ENCODE peak calls at places on chromosomes 2 and 18, in seven cellular contexts. A is body of pancreas, O is caudate nucleus, K is PC-3, D is NCI-H510A treated with DMSO at 0.1 percent for 48 hours, N is GM12878, Q is NCI-H2081 treated with DMSO at 0.1 percent for 48 hours. T is an unnamed sample.

GRCh38 chr2:120673571-120674061 is 62.1 kb upstream of the GLI2 start:
- DNase-seq in K (no peak), Q (no peak), O (no peak), D (no peak), N (no peak), A (no peak), T (no peak)

GRCh38 chr18:21656402-21656801 is 44.3 kb downstream of the SNRPD1 start:
- DNase-seq in Q (no peak), A (no peak), D (no peak), K (peak), N (no peak), O (no peak), T (no peak)

GRCh38 chr2:40470817-40471809 is 19.2 kb upstream of the SLC8A1 start:
- DNase-seq in O (no peak), D (no peak), K (no peak), Q (no peak), N (no peak), A (no peak), T (no peak)

GRCh38 chr2:181371782-181372292 is 85.3 kb upstream of the ITGA4 start:
- DNase-seq in A (no peak), N (no peak), K (no peak), D (no peak), O (no peak), Q (no peak), T (no peak)

GRCh38 chr18:13539050-13539449 is 187.3 kb downstream of the FAM210A start:
- DNase-seq in Q (no peak), O (no peak), N (no peak), D (no peak), K (no peak), A (no peak), T (no peak)

GRCh38 chr18:32175265-32175664 is 14.6 kb upstream of the MEP1B start:
- DNase-seq in O (peak), Q (no peak), A (no peak), K (no peak), D (no peak), N (no peak), T (no peak)

GRCh38 chr18:63271881-63272299 is 47.7 kb downstream of the BCL2 start:
- DNase-seq in K (no peak), O (no peak), Q (no peak), D (peak), N (no peak), A (no peak), T (no peak)

GRCh38 chr2:7725850-7726242 is 808.6 kb downstream of the RNF144A start:
- DNase-seq in Q (no peak), O (no peak), D (no peak), A (no peak), K (no peak), N (no peak), T (no peak)

GRCh38 chr18:25453556-25454269 is 101.7 kb upstream of the ZNF521 start:
- DNase-seq in K (no peak), Q (no peak), D (no peak), A (no peak), N (no peak), O (no peak), T (no peak)

GRCh38 chr2:175282300-175282699 is 100.8 kb upstream of the ATP5MC3 start:
- DNase-seq in N (no peak), K (peak), Q (peak), D (peak), O (no peak), A (no peak), T (no peak)

GRCh38 chr2:200335657-200336056 is 29.2 kb downstream of the SPATS2L start:
- DNase-seq in O (no peak), K (peak), Q (no peak), A (no peak), D (no peak), N (no peak), T (no peak)

GRCh38 chr2:109289011-109289410 is 160.0 kb downstream of the SH3RF3 start:
- DNase-seq in N (no peak), Q (no peak), O (no peak), K (no peak), A (no peak), D (no peak), T (no peak)

GRCh38 chr2:108938069-108938710 is 50.8 kb downstream of the EDAR start:
- DNase-seq in A (no peak), D (no peak), K (no peak), Q (no peak), N (no peak), O (no peak), T (no peak)

GRCh38 chr2:1721706-1722483 is 22.4 kb downstream of the PXDN start:
- DNase-seq in O (no peak), N (no peak), K (peak), Q (no peak), D (no peak), A (no peak), T (no peak)

GRCh38 chr2:30679416-30680088 is 127.7 kb downstream of the CAPN13 start:
- DNase-seq in K (no peak), O (peak), D (no peak), Q (no peak), A (no peak), N (no peak), T (no peak)

GRCh38 chr2:160332318-160332717 is 132.2 kb upstream of the ITGB6 start:
- DNase-seq in A (no peak), Q (no peak), O (no peak), K (peak), N (no peak), D (no peak), T (no peak)

GRCh38 chr2:64643838-64644219 is 9.9 kb downstream of the SERTAD2 start:
- DNase-seq in O (no peak), N (no peak), D (no peak), A (no peak), Q (no peak), K (no peak), T (no peak)